ENCODE peak calls at places on chromosomes 11 and 22, in five cellular contexts. One of them, this sample, is unnamed.

GRCh38 chr11:14228356-14228755 is 130.6 kb downstream of the RRAS2 start:
- DNase-seq in H9: no peak
- DNase-seq in neuronal stem cell: no peak
- DNase-seq in IMR-90: no peak
- DNase-seq in H1: no peak
- DNase-seq in this sample: no peak

GRCh38 chr11:1796297-1797011 is 32.7 kb upstream of the CTSD start:
- DNase-seq in H9: peak
- DNase-seq in neuronal stem cell: no peak
- DNase-seq in IMR-90: no peak
- DNase-seq in H1: no peak
- DNase-seq in this sample: peak

GRCh38 chr11:43921561-43922294 is 20.7 kb upstream of the C11orf96 start:
- DNase-seq in H9: no peak
- DNase-seq in neuronal stem cell: no peak
- DNase-seq in IMR-90: no peak
- DNase-seq in H1: no peak
- DNase-seq in this sample: no peak

GRCh38 chr22:44898236-44898635 is 111.6 kb downstream of the PHF21B start:
- DNase-seq in H9: no peak
- DNase-seq in neuronal stem cell: no peak
- DNase-seq in IMR-90: no peak
- DNase-seq in H1: peak
- DNase-seq in this sample: no peak

GRCh38 chr11:116225784-116226410 is 546.9 kb downstream of the BUD13 start:
- DNase-seq in H9: no peak
- DNase-seq in neuronal stem cell: no peak
- DNase-seq in IMR-90: no peak
- DNase-seq in H1: no peak
- DNase-seq in this sample: no peak

GRCh38 chr22:24977370-24978230 is 25.1 kb downstream of the KIAA1671 start:
- DNase-seq in H9: no peak
- DNase-seq in neuronal stem cell: no peak
- DNase-seq in IMR-90: no peak
- DNase-seq in H1: peak
- DNase-seq in this sample: peak

GRCh38 chr11:93577291-93577690 is 34.1 kb upstream of the SMCO4 start:
- DNase-seq in H9: no peak
- DNase-seq in neuronal stem cell: no peak
- DNase-seq in IMR-90: peak
- DNase-seq in H1: no peak
- DNase-seq in this sample: no peak

GRCh38 chr11:46159694-46160093 is 38.4 kb upstream of the PHF21A start:
- DNase-seq in H9: no peak
- DNase-seq in neuronal stem cell: no peak
- DNase-seq in IMR-90: no peak
- DNase-seq in H1: no peak
- DNase-seq in this sample: peak

DNA sequence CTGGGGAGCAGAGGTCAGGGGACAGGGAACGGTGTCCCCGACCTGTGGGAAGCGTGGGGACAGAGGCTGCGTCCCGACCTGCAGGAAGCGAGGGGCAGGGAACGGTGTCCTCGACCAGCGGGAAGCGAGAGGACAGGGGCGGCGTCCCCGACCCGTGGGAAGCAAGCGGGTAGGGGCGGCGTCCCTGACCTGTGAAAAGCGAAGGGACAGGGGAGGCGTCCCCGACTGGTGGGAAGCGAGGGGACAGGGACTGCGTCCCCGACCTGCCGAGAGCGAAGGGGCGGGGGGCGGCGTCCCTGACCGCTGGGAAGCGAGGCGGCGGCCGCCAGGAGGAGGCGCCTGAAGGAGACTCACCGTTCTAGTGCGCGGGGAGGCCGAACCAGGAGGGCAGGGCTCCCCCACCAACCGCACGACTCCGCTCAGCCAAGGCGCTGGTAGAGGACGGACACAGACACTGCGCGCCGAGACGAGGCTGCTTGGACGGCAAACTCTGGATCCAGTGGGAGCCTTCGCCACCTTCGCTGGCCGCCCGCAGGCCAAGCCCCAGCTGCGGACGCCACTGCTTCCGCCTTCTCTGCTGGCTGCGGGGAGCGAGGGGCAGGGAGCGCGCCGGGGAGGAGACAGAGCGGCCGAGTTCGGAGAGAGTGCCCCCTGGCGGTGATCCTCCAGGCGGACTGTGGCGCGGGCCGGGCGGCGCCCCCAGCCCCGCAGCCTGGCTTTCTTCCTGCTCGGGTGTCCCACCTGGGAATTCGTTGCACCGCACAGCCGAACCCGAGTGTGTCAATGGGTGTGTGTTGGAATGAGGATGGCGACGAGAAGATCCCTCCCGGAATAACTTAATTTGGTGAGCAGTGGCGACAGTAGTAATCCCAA is at the start of gene TRAF6:
- DNase-seq in H9: peak
- DNase-seq in neuronal stem cell: peak
- DNase-seq in IMR-90: peak
- DNase-seq in H1: peak
- DNase-seq in this sample: peak
- H3K23ac ChIP-seq in H9: no peak
- H3K23ac ChIP-seq in neuronal stem cell: peak
- H3K23ac ChIP-seq in IMR-90: peak
- H3K23ac ChIP-seq in H1: no peak
- H3K23ac ChIP-seq in this sample: peak

GRCh38 chr11:79436911-79437273 is 3.9 kb downstream of the TENM4 start:
- DNase-seq in H9: peak
- DNase-seq in neuronal stem cell: peak
- DNase-seq in IMR-90: no peak
- DNase-seq in H1: peak
- DNase-seq in this sample: no peak
- H3K23ac ChIP-seq in H9: no peak
- H3K23ac ChIP-seq in neuronal stem cell: no peak
- H3K23ac ChIP-seq in IMR-90: peak
- H3K23ac ChIP-seq in H1: no peak
- H3K23ac ChIP-seq in this sample: no peak

GRCh38 chr11:8593455-8593854 is 573 bp downstream of the STK33 start:
- DNase-seq in H9: no peak
- DNase-seq in neuronal stem cell: no peak
- DNase-seq in IMR-90: no peak
- DNase-seq in H1: no peak
- DNase-seq in this sample: no peak
- H3K23ac ChIP-seq in H9: no peak
- H3K23ac ChIP-seq in neuronal stem cell: no peak
- H3K23ac ChIP-seq in IMR-90: no peak
- H3K23ac ChIP-seq in H1: no peak
- H3K23ac ChIP-seq in this sample: no peak

GRCh38 chr11:77821349-77821851 is 456 bp downstream of the AAMDC start:
- DNase-seq in H9: no peak
- DNase-seq in neuronal stem cell: no peak
- DNase-seq in IMR-90: peak
- DNase-seq in H1: no peak
- DNase-seq in this sample: no peak

GRCh38 chr11:77819921-77820564 is 479 bp downstream of the RSF1 start:
- DNase-seq in H9: peak
- DNase-seq in neuronal stem cell: peak
- DNase-seq in IMR-90: peak
- DNase-seq in H1: peak
- DNase-seq in this sample: peak

GRCh38 chr11:77819411-77819920 is 1.1 kb downstream of the RSF1 start:
- DNase-seq in H9: peak
- DNase-seq in neuronal stem cell: peak
- DNase-seq in IMR-90: peak
- DNase-seq in H1: peak
- DNase-seq in this sample: peak

GRCh38 chr11:77823775-77824174 is 2.8 kb downstream of the AAMDC start:
- DNase-seq in H9: no peak
- DNase-seq in neuronal stem cell: no peak
- DNase-seq in IMR-90: peak
- DNase-seq in H1: no peak
- DNase-seq in this sample: no peak

GRCh38 chr11:77820565-77821348 is at the start of the genes AAMDC and RSF1:
- DNase-seq in H9: peak
- DNase-seq in neuronal stem cell: peak
- DNase-seq in IMR-90: peak
- DNase-seq in H1: peak
- DNase-seq in this sample: peak
- H3K23ac ChIP-seq in H9: no peak
- H3K23ac ChIP-seq in neuronal stem cell: peak
- H3K23ac ChIP-seq in IMR-90: peak
- H3K23ac ChIP-seq in H1: no peak
- H3K23ac ChIP-seq in this sample: no peak

GRCh38 chr11:86792150-86792549 is 8.2 kb upstream of the PRSS23 start:
- DNase-seq in H9: no peak
- DNase-seq in neuronal stem cell: no peak
- DNase-seq in IMR-90: no peak
- DNase-seq in H1: no peak
- DNase-seq in this sample: no peak
- H3K23ac ChIP-seq in H9: no peak
- H3K23ac ChIP-seq in neuronal stem cell: no peak
- H3K23ac ChIP-seq in IMR-90: no peak
- H3K23ac ChIP-seq in H1: no peak
- H3K23ac ChIP-seq in this sample: no peak

DNA sequence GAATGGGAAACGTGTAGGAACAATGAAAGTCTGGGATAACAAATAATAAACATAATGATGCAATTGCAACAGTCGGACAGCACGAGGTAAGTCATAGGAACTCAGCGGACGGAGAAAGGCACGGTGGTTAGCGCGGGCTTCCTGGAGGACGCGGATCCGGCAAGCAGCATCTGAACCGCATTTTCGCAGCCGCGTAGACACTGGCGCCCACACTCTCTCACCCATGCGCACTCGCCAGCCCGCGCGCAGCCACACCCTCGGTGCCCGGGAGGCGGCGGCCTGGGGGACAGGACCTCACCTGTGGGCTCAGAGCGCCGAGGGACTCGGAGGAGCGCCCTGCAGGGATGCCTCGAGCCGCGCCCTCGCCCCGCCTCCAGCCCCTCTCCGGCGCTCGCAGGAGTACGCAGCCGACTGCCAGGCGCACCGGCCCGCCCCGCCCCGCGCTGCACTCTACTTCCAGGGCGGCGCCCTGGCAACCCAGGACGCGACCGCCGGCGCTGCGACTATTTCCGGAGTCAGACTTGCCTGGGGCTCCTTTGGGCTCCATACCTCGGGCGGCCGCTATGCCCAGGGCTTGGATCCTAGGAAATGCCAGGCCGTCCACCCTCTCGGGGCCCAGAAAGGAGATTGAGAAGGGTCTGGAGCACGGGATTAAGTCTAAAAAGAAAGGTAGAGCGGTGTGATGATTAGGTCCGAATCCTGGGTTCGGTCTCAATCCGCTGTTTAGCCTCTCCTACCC is at the start of gene TTLL1:
- DNase-seq in H9: peak
- DNase-seq in neuronal stem cell: peak
- DNase-seq in IMR-90: peak
- DNase-seq in H1: peak
- DNase-seq in this sample: peak
- H3K23ac ChIP-seq in H9: no peak
- H3K23ac ChIP-seq in neuronal stem cell: peak
- H3K23ac ChIP-seq in IMR-90: peak
- H3K23ac ChIP-seq in H1: no peak
- H3K23ac ChIP-seq in this sample: no peak

This sample was measured in trophoblast cell.